ENCODE peak calls at places on chromosomes 2 and 18, in ten cellular contexts. One of them, this sample, is unnamed.

GRCh38 chr2:204860249-204860648 is 315.0 kb downstream of the PARD3B start:
- DNase-seq in foreskin fibroblast: no peak
- DNase-seq in GM23338: no peak
- DNase-seq in GM23248: peak; percentile 53
- DNase-seq in activated CD4-positive, alpha-beta T cell treated with anti-CD3 and anti-CD28 coated beads for 4 hours: no peak
- DNase-seq in iris pigment epithelial cell: no peak
- DNase-seq in NCI-H2107: no peak
- DNase-seq in DMS153: no peak
- DNase-seq in CD4-positive, alpha-beta T cell: no peak
- DNase-seq in stimulated activated CD4-positive, alpha-beta T cell treated with anti-CD3 and anti-CD28 coated beads, Interleukin-1b, Interleukin-23, amount 100 ng/mL, for 24 hours: no peak
- DNase-seq in this sample: no peak

GRCh38 chr2:98936133-98936916 is at the start of gene CRACDL:
- DNase-seq in foreskin fibroblast: no peak
- DNase-seq in GM23338: peak; percentile 69
- DNase-seq in GM23248: peak; percentile 69
- DNase-seq in activated CD4-positive, alpha-beta T cell treated with anti-CD3 and anti-CD28 coated beads for 4 hours: peak; percentile 23
- DNase-seq in iris pigment epithelial cell: peak; percentile 33
- DNase-seq in NCI-H2107: no peak
- DNase-seq in DMS153: no peak
- DNase-seq in CD4-positive, alpha-beta T cell: no peak
- DNase-seq in stimulated activated CD4-positive, alpha-beta T cell treated with anti-CD3 and anti-CD28 coated beads, Interleukin-1b, Interleukin-23, amount 100 ng/mL, for 24 hours: no peak
- DNase-seq in this sample: peak; percentile 35

GRCh38 chr2:127637725-127638252 is 8.2 kb upstream of the GPR17 start:
- DNase-seq in foreskin fibroblast: peak; percentile 75
- DNase-seq in GM23338: peak; percentile 82
- DNase-seq in GM23248: peak; percentile 90
- DNase-seq in activated CD4-positive, alpha-beta T cell treated with anti-CD3 and anti-CD28 coated beads for 4 hours: no peak
- DNase-seq in iris pigment epithelial cell: peak; percentile 52
- DNase-seq in NCI-H2107: no peak
- DNase-seq in DMS153: no peak
- DNase-seq in CD4-positive, alpha-beta T cell: no peak
- DNase-seq in stimulated activated CD4-positive, alpha-beta T cell treated with anti-CD3 and anti-CD28 coated beads, Interleukin-1b, Interleukin-23, amount 100 ng/mL, for 24 hours: no peak
- DNase-seq in this sample: peak; percentile 80

GRCh38 chr2:8515864-8516533 is 165.9 kb upstream of the ID2 start:
- DNase-seq in foreskin fibroblast: no peak
- DNase-seq in GM23338: no peak
- DNase-seq in GM23248: no peak
- DNase-seq in activated CD4-positive, alpha-beta T cell treated with anti-CD3 and anti-CD28 coated beads for 4 hours: no peak
- DNase-seq in iris pigment epithelial cell: no peak
- DNase-seq in NCI-H2107: peak; percentile 40
- DNase-seq in DMS153: peak; percentile 97
- DNase-seq in CD4-positive, alpha-beta T cell: no peak
- DNase-seq in stimulated activated CD4-positive, alpha-beta T cell treated with anti-CD3 and anti-CD28 coated beads, Interleukin-1b, Interleukin-23, amount 100 ng/mL, for 24 hours: no peak
- DNase-seq in this sample: no peak

GRCh38 chr2:132037527-132038178 is 124.1 kb downstream of the ANKRD30BL start:
- DNase-seq in foreskin fibroblast: no peak
- DNase-seq in GM23338: peak; percentile 68
- DNase-seq in GM23248: peak; percentile 38
- DNase-seq in activated CD4-positive, alpha-beta T cell treated with anti-CD3 and anti-CD28 coated beads for 4 hours: no peak
- DNase-seq in iris pigment epithelial cell: peak; percentile 3
- DNase-seq in NCI-H2107: no peak
- DNase-seq in DMS153: peak; percentile 22
- DNase-seq in CD4-positive, alpha-beta T cell: no peak
- DNase-seq in stimulated activated CD4-positive, alpha-beta T cell treated with anti-CD3 and anti-CD28 coated beads, Interleukin-1b, Interleukin-23, amount 100 ng/mL, for 24 hours: no peak
- DNase-seq in this sample: no peak

GRCh38 chr2:31529256-31529655 is 51.5 kb downstream of the SRD5A2 start:
- DNase-seq in foreskin fibroblast: no peak
- DNase-seq in GM23338: no peak
- DNase-seq in GM23248: no peak
- DNase-seq in activated CD4-positive, alpha-beta T cell treated with anti-CD3 and anti-CD28 coated beads for 4 hours: no peak
- DNase-seq in iris pigment epithelial cell: no peak
- DNase-seq in NCI-H2107: no peak
- DNase-seq in DMS153: no peak
- DNase-seq in CD4-positive, alpha-beta T cell: no peak
- DNase-seq in stimulated activated CD4-positive, alpha-beta T cell treated with anti-CD3 and anti-CD28 coated beads, Interleukin-1b, Interleukin-23, amount 100 ng/mL, for 24 hours: no peak
- DNase-seq in this sample: no peak

GRCh38 chr2:150389487-150389886 is 98.0 kb downstream of the RND3 start:
- DNase-seq in foreskin fibroblast: no peak
- DNase-seq in GM23338: peak; percentile 9
- DNase-seq in GM23248: peak; percentile 52
- DNase-seq in activated CD4-positive, alpha-beta T cell treated with anti-CD3 and anti-CD28 coated beads for 4 hours: no peak
- DNase-seq in iris pigment epithelial cell: peak; percentile 14
- DNase-seq in NCI-H2107: no peak
- DNase-seq in DMS153: no peak
- DNase-seq in CD4-positive, alpha-beta T cell: no peak
- DNase-seq in stimulated activated CD4-positive, alpha-beta T cell treated with anti-CD3 and anti-CD28 coated beads, Interleukin-1b, Interleukin-23, amount 100 ng/mL, for 24 hours: no peak
- DNase-seq in this sample: no peak

GRCh38 chr2:11121099-11121822 is 34.0 kb upstream of the SLC66A3 start:
- DNase-seq in foreskin fibroblast: no peak
- DNase-seq in GM23338: peak; percentile 24
- DNase-seq in GM23248: peak; percentile 53
- DNase-seq in activated CD4-positive, alpha-beta T cell treated with anti-CD3 and anti-CD28 coated beads for 4 hours: no peak
- DNase-seq in iris pigment epithelial cell: peak; percentile 21
- DNase-seq in NCI-H2107: no peak
- DNase-seq in DMS153: no peak
- DNase-seq in CD4-positive, alpha-beta T cell: no peak
- DNase-seq in stimulated activated CD4-positive, alpha-beta T cell treated with anti-CD3 and anti-CD28 coated beads, Interleukin-1b, Interleukin-23, amount 100 ng/mL, for 24 hours: no peak
- DNase-seq in this sample: no peak

GRCh38 chr2:238104521-238105311 is 4.6 kb downstream of the ESPNL start:
- DNase-seq in foreskin fibroblast: no peak
- DNase-seq in GM23338: no peak
- DNase-seq in GM23248: no peak
- DNase-seq in activated CD4-positive, alpha-beta T cell treated with anti-CD3 and anti-CD28 coated beads for 4 hours: no peak
- DNase-seq in iris pigment epithelial cell: no peak
- DNase-seq in NCI-H2107: no peak
- DNase-seq in DMS153: no peak
- DNase-seq in CD4-positive, alpha-beta T cell: no peak
- DNase-seq in stimulated activated CD4-positive, alpha-beta T cell treated with anti-CD3 and anti-CD28 coated beads, Interleukin-1b, Interleukin-23, amount 100 ng/mL, for 24 hours: no peak
- DNase-seq in this sample: no peak

GRCh38 chr18:70998490-70998889 is 709.6 kb downstream of the SOCS6 start:
- DNase-seq in foreskin fibroblast: no peak
- DNase-seq in GM23338: no peak
- DNase-seq in GM23248: no peak
- DNase-seq in activated CD4-positive, alpha-beta T cell treated with anti-CD3 and anti-CD28 coated beads for 4 hours: no peak
- DNase-seq in iris pigment epithelial cell: peak; percentile 15
- DNase-seq in NCI-H2107: no peak
- DNase-seq in DMS153: no peak
- DNase-seq in CD4-positive, alpha-beta T cell: no peak
- DNase-seq in stimulated activated CD4-positive, alpha-beta T cell treated with anti-CD3 and anti-CD28 coated beads, Interleukin-1b, Interleukin-23, amount 100 ng/mL, for 24 hours: no peak
- DNase-seq in this sample: no peak

GRCh38 chr2:145919507-145919906 is 1399.6 kb upstream of the ZEB2 start:
- DNase-seq in foreskin fibroblast: no peak
- DNase-seq in GM23338: no peak
- DNase-seq in GM23248: peak; percentile 36
- DNase-seq in activated CD4-positive, alpha-beta T cell treated with anti-CD3 and anti-CD28 coated beads for 4 hours: no peak
- DNase-seq in iris pigment epithelial cell: peak; percentile 17
- DNase-seq in NCI-H2107: no peak
- DNase-seq in DMS153: no peak
- DNase-seq in CD4-positive, alpha-beta T cell: no peak
- DNase-seq in stimulated activated CD4-positive, alpha-beta T cell treated with anti-CD3 and anti-CD28 coated beads, Interleukin-1b, Interleukin-23, amount 100 ng/mL, for 24 hours: no peak
- DNase-seq in this sample: no peak

GRCh38 chr2:19682493-19682892 is 219.3 kb downstream of the TTC32 start:
- DNase-seq in foreskin fibroblast: no peak
- DNase-seq in GM23338: no peak
- DNase-seq in GM23248: peak; percentile 53
- DNase-seq in activated CD4-positive, alpha-beta T cell treated with anti-CD3 and anti-CD28 coated beads for 4 hours: no peak
- DNase-seq in iris pigment epithelial cell: peak; percentile 23
- DNase-seq in NCI-H2107: no peak
- DNase-seq in DMS153: no peak
- DNase-seq in CD4-positive, alpha-beta T cell: no peak
- DNase-seq in stimulated activated CD4-positive, alpha-beta T cell treated with anti-CD3 and anti-CD28 coated beads, Interleukin-1b, Interleukin-23, amount 100 ng/mL, for 24 hours: no peak
- DNase-seq in this sample: peak; percentile 63

GRCh38 chr2:101270700-101271259 is 18.1 kb downstream of the CNOT11 start:
- DNase-seq in foreskin fibroblast: no peak
- DNase-seq in GM23338: no peak
- DNase-seq in GM23248: no peak
- DNase-seq in activated CD4-positive, alpha-beta T cell treated with anti-CD3 and anti-CD28 coated beads for 4 hours: no peak
- DNase-seq in iris pigment epithelial cell: no peak
- DNase-seq in NCI-H2107: no peak
- DNase-seq in DMS153: no peak
- DNase-seq in CD4-positive, alpha-beta T cell: no peak
- DNase-seq in stimulated activated CD4-positive, alpha-beta T cell treated with anti-CD3 and anti-CD28 coated beads, Interleukin-1b, Interleukin-23, amount 100 ng/mL, for 24 hours: no peak
- DNase-seq in this sample: no peak

GRCh38 chr2:113169002-113169530 is 4.7 kb upstream of the PSD4 start:
- DNase-seq in foreskin fibroblast: no peak
- DNase-seq in GM23338: no peak
- DNase-seq in GM23248: no peak
- DNase-seq in activated CD4-positive, alpha-beta T cell treated with anti-CD3 and anti-CD28 coated beads for 4 hours: no peak
- DNase-seq in iris pigment epithelial cell: no peak
- DNase-seq in NCI-H2107: no peak
- DNase-seq in DMS153: no peak
- DNase-seq in CD4-positive, alpha-beta T cell: no peak
- DNase-seq in stimulated activated CD4-positive, alpha-beta T cell treated with anti-CD3 and anti-CD28 coated beads, Interleukin-1b, Interleukin-23, amount 100 ng/mL, for 24 hours: no peak
- DNase-seq in this sample: no peak